ENCODE peak calls at places on chromosomes 12 and 14, in ten cellular contexts. M is thoracic aorta, J is body of pancreas, X is foreskin fibroblast, E is colonic mucosa, V is Panc1, R is fibroblast of the aortic adventitia, N is right atrium auricular region, G is mucosa of descending colon, Y is fibroblast of pulmonary artery. K is an unnamed sample.

GRCh38 chr14:95206534-95206933 is 49.2 kb upstream of the DICER1 start:
- DNase-seq in M (no peak), J (no peak), X (no peak), E (no peak), V (no peak), R (peak; percentile 21), N (no peak), G (no peak), Y (no peak), K (no peak)

GRCh38 chr12:122886851-122887816 is 8.8 kb downstream of the VPS37B start:
- DNase-seq in M (no peak), J (peak; percentile 57), X (peak; percentile 63), E (no peak), V (peak; percentile 83), R (no peak), N (no peak), G (no peak), Y (peak; percentile 47), K (peak; percentile 87)

GRCh38 chr14:101947577-101947903 is 16.8 kb upstream of the DYNC1H1 start:
- DNase-seq in M (no peak), J (no peak), X (no peak), E (peak; percentile 46), V (no peak), R (no peak), N (peak; percentile 66), G (peak; percentile 59), Y (no peak), K (no peak)

GRCh38 chr12:67441736-67442346 is 172.7 kb downstream of the CAND1 start:
- DNase-seq in M (peak; percentile 39), J (peak; percentile 90), X (peak; percentile 91), E (peak; percentile 95), V (peak; percentile 24), R (peak; percentile 88), N (peak; percentile 94), G (peak; percentile 98), Y (peak; percentile 83), K (no peak)

GRCh38 chr12:79690606-79691298 is at the start of gene PAWR:
- DNase-seq in M (peak; percentile 11), J (peak; percentile 84), X (peak; percentile 82), E (peak; percentile 88), V (no peak), R (peak; percentile 63), N (no peak), G (peak; percentile 85), Y (peak; percentile 69), K (no peak)

GRCh38 chr12:56839489-56840442 is 76.6 kb downstream of the HSD17B6 start:
- DNase-seq in M (no peak), J (no peak), X (peak; percentile 38), E (peak; percentile 53), V (peak; percentile 13), R (peak; percentile 41), N (no peak), G (peak; percentile 67), Y (peak; percentile 55), K (no peak)

GRCh38 chr14:35196571-35196970 is 74.2 kb downstream of the PRORP start:
- DNase-seq in M (no peak), J (no peak), X (peak; percentile 36), E (no peak), V (no peak), R (no peak), N (no peak), G (no peak), Y (no peak), K (no peak)

GRCh38 chr14:105867961-105868599 is 341.7 kb downstream of the TMEM121 start:
- DNase-seq in M (no peak), J (peak; percentile 7), X (no peak), E (no peak), V (no peak), R (no peak), N (no peak), G (no peak), Y (no peak), K (no peak)

GRCh38 chr12:3777206-3777809 is 24.4 kb upstream of the CRACR2A start:
- DNase-seq in M (no peak), J (no peak), X (peak; percentile 73), E (peak; percentile 40), V (peak; percentile 28), R (peak; percentile 65), N (no peak), G (peak; percentile 70), Y (peak; percentile 63), K (peak; percentile 5)

GRCh38 chr14:61561144-61561543 is 134.2 kb upstream of the HIF1A start:
- DNase-seq in M (no peak), J (no peak), X (peak; percentile 57), E (no peak), V (no peak), R (peak; percentile 69), N (no peak), G (no peak), Y (peak; percentile 85), K (no peak)

GRCh38 chr14:72545411-72546311 is 348.2 kb downstream of the DPF3 start:
- DNase-seq in M (no peak), J (no peak), X (no peak), E (no peak), V (no peak), R (no peak), N (no peak), G (no peak), Y (no peak), K (no peak)

GRCh38 chr12:33977887-33978286 is 44.4 kb upstream of the ALG10 start:
- DNase-seq in M (no peak), J (no peak), X (no peak), E (no peak), V (no peak), R (no peak), N (no peak), G (no peak), Y (no peak), K (no peak)

GRCh38 chr14:23719225-23719985 is 83.2 kb downstream of the DHRS2 start:
- DNase-seq in M (no peak), J (no peak), X (no peak), E (no peak), V (no peak), R (no peak), N (no peak), G (no peak), Y (no peak), K (no peak)

GRCh38 chr12:79547044-79547734 is 143.6 kb downstream of the PAWR start:
- DNase-seq in M (no peak), J (peak; percentile 64), X (peak; percentile 29), E (peak; percentile 38), V (peak; percentile 93), R (peak; percentile 85), N (no peak), G (no peak), Y (peak; percentile 69), K (peak; percentile 94)

GRCh38 chr14:69360438-69361108 is 37.5 kb downstream of the ERH start:
- DNase-seq in M (no peak), J (no peak), X (peak; percentile 20), E (no peak), V (no peak), R (no peak), N (peak; percentile 13), G (no peak), Y (no peak), K (no peak)

GRCh38 chr14:77014734-77015133 is 13.8 kb downstream of the IRF2BPL start:
- DNase-seq in M (no peak), J (no peak), X (no peak), E (no peak), V (no peak), R (no peak), N (no peak), G (no peak), Y (no peak), K (no peak)
- TF ChIP-seq CTCF in M (no peak), J (no peak), X (no peak), E (no peak), V (no peak), R (no peak), N (no peak), G (no peak), Y (no peak), K (no peak)

DNA sequence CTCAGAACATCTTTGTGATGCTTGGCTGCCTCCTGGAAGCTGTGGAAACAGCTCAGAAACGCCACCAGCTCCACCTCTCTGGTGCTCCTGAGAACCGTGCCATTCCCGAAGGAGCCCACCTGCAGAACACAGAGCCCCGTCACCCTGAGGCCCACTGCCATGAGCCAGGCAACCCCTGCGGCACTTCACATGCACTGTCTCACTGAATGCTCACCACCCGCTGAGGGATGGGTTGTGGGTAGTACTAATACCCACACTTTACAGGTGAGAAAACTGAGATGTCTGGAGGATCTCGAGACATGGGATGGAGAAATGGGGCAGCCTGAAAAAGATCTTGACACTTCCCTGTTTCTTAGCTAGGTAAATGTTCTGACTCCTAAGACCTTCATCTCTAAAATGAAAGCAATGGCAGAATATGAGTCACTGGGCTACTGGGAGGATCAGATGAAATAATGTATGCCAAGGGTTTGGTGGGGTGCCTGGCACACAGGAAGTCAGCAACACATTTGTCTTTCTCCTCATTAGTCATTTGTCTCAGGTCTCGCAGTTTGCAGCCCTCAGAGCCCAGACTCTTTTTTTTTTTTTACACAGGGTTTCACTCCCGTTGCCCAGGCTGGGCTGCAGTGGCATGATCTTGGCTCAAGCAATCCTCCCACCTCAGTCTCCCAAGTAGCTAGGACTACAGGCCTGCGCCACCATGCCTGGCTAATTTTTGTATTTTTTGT is 5.3 kb downstream of the OASL start:
- DNase-seq in M (no peak), J (no peak), X (peak; percentile 72), E (no peak), V (no peak), R (peak; percentile 17), N (no peak), G (no peak), Y (no peak), K (peak; percentile 78)
- H3K4me3 ChIP-seq in M (no peak overlapping the region), J (no peak overlapping the region), X (no peak overlapping the region), E (no peak overlapping the region), V (no peak overlapping the region), R (no peak overlapping the region), N (no peak overlapping the region), G (no peak overlapping the region), Y (no peak overlapping the region), K (no peak overlapping the region)

DNA sequence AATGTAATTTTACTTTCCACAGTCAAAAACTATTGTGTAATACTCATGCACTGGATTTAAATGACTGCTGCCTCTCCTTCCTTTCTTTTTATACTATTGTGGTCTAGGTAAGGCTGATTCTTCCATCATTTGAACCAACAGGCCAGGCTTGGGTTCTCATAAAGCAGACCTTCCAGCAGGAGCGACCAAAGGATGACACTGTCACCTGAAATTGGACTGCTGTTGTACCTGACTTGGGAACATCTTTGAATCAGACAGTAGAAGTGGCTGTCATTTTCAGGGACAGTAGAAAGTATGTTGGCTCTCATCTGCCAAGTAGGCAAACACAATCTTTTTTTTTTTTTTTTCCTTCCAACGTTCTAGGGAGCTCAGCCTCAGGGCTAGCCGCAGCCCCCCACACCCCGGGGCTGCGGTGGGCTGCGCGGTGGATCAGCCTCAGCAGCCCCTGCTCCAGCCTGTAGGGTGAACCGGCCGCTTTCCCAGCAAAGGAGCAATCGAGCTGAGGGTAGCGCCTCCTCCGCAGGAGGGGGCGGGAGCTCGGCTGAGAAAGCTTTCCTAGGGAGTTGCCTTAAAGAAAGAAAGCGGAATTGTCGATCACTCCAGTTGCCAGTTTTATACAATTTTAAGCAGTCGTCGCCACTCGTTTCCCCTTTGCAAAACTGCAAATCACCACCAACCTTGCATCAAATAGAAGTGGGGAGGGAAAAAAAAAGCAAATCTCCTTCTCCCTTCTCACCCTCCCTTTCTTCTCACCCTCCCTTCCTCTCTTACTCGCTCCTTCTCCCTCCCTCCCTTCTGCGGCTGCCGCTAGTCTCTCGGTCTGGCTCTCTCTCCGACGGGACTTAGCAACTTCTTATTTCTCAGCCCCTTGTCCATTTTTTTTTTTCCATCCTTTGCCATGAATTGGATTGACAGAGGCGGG is at the start of gene PDE3A:
- DNase-seq in M (no peak), J (peak; percentile 42), X (peak; percentile 85), E (peak; percentile 83), V (no peak), R (peak; percentile 79), N (peak; percentile 81), G (peak; percentile 76), Y (peak; percentile 88), K (no peak)
- TF ChIP-seq CTCF in M (peak; percentile 53), J (no peak), X (no peak), E (no peak), V (no peak), R (peak; percentile 47), N (no peak), G (no peak), Y (peak; percentile 32), K (peak; percentile 25)

GRCh38 chr12:120540445-120540844 is 6.3 kb downstream of the RNF10 start:
- DNase-seq in M (no peak), J (no peak), X (no peak), E (no peak), V (no peak), R (peak; percentile 90), N (no peak), G (no peak), Y (peak; percentile 89), K (no peak)
- H3K4me3 ChIP-seq in M (no peak overlapping the region), J (no peak overlapping the region), X (no peak overlapping the region), E (no peak overlapping the region), V (no peak overlapping the region), R (no peak overlapping the region), N (no peak overlapping the region), G (no peak overlapping the region), Y (no peak overlapping the region), K (no peak overlapping the region)

K was measured in kidney epithelial cell.